ENCODE peak calls at places on chromosomes 13 and 19, in nine cellular contexts. N is RWPE1; H is uterus; M is breast epithelium; A is AG09319; F is heart right ventricle; T is esophagus muscularis mucosa; D is CD4-positive, alpha-beta T cell; V is GM13976. Y is an unnamed sample.

GRCh38 chr19:54229146-54229545 is 6.3 kb upstream of the LILRB3 start:
- DNase-seq in N (no peak), H (no peak), M (no peak), A (no peak), F (no peak), T (no peak), D (no peak), V (no peak), Y (no peak)

GRCh38 chr13:108574856-108575255 is 54.6 kb upstream of the MYO16 start:
- DNase-seq in N (no peak), H (no peak), M (no peak), A (no peak), F (no peak), T (no peak), D (no peak), V (no peak), Y (no peak)

GRCh38 chr19:41195675-41196497 is 2.9 kb downstream of the CYP2S1 start:
- DNase-seq in N (peak), H (no peak), M (no peak), A (no peak), F (no peak), T (no peak), D (no peak), V (peak), Y (no peak)

GRCh38 chr19:2260341-2260751 is 4.1 kb upstream of the JSRP1 start:
- DNase-seq in N (no peak), H (no peak), M (no peak), A (no peak), F (no peak), T (no peak), D (no peak), V (no peak), Y (no peak)

GRCh38 chr13:102317593-102317992 is 84.3 kb downstream of the FGF14 start:
- DNase-seq in N (no peak), H (peak), M (no peak), A (no peak), F (peak), T (no peak), D (no peak), V (no peak), Y (no peak)

GRCh38 chr13:73327579-73327978 is 268.8 kb downstream of the KLF5 start:
- DNase-seq in N (no peak), H (no peak), M (no peak), A (no peak), F (no peak), T (no peak), D (no peak), V (no peak), Y (no peak)

GRCh38 chr13:43663474-43664090 is 123.2 kb downstream of the ENOX1 start:
- DNase-seq in N (no peak), H (no peak), M (no peak), A (no peak), F (no peak), T (no peak), D (no peak), V (no peak), Y (no peak)

GRCh38 chr13:106958690-106959089 is 390.8 kb upstream of the ARGLU1 start:
- DNase-seq in N (no peak), H (no peak), M (no peak), A (no peak), F (no peak), T (no peak), D (no peak), V (no peak), Y (no peak)

GRCh38 chr13:79807554-79807953 is 326.6 kb downstream of the NDFIP2 start:
- DNase-seq in N (no peak), H (no peak), M (no peak), A (no peak), F (no peak), T (no peak), D (no peak), V (no peak), Y (no peak)

GRCh38 chr13:97067342-97067895 is 73.1 kb upstream of the OXGR1 start:
- DNase-seq in N (no peak), H (no peak), M (no peak), A (no peak), F (no peak), T (no peak), D (no peak), V (no peak), Y (no peak)
- TF ChIP-seq CTCF in N (no peak), H (no peak), M (no peak), A (no peak), F (no peak), T (no peak), D (no peak), V (no peak), Y (peak)

DNA sequence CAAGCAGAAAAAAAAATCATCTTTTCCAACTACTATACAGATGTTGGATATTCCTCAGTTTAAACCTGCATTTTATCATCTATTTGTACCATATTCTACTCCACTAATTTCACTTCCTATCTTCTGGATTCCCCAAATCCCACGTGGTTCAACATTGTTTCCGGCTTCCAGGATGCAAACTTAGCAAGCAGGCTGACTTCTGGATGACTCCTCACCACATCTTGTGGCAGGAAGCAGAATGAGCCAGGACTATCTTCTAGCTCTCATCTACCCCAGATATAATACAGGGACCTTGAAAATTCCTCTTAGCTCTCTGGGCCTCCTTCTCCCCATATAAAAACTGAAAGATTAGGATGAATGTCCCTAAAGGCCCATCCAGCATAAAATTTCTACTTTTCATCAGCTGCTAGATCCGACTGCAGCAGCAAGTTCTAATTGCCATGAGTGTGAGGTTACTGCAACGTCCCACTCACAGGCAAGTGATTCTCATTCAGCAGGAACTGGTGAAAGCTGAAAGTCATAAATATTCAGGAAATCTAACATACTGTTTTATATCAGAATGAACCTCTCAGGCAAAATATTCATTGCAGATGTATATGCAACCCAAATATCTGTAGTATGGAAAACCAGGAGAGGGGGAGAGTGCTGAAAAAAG is 93.4 kb downstream of the KCTD12 start:
- DNase-seq in N (no peak), H (peak), M (no peak), A (no peak), F (peak), T (no peak), D (no peak), V (no peak), Y (no peak)
- TF ChIP-seq CTCF in N (no peak), H (no peak), M (no peak), A (no peak), F (peak), T (no peak), D (no peak), V (no peak), Y (no peak)

GRCh38 chr13:96119921-96120320 is 30.0 kb downstream of the HS6ST3 start:
- DNase-seq in N (no peak), H (no peak), M (no peak), A (no peak), F (no peak), T (no peak), D (no peak), V (no peak), Y (no peak)
- TF ChIP-seq CTCF in N (no peak), H (no peak), M (no peak), A (no peak), F (no peak), T (no peak), D (no peak), V (no peak), Y (no peak)

GRCh38 chr19:17075035-17075859 is at the start of the genes HAUS8 and MYO9B:
- DNase-seq in N (peak), H (peak), M (peak), A (peak), F (peak), T (peak), D (peak), V (peak), Y (peak)

GRCh38 chr19:17076539-17076919 is 952 bp downstream of the MYO9B start:
- DNase-seq in N (peak), H (no peak), M (no peak), A (no peak), F (no peak), T (no peak), D (no peak), V (no peak), Y (no peak)

GRCh38 chr19:17074628-17075034 is 621 bp downstream of the HAUS8 start:
- DNase-seq in N (no peak), H (no peak), M (no peak), A (no peak), F (no peak), T (no peak), D (no peak), V (no peak), Y (no peak)

GRCh38 chr19:17077447-17078028 is 2.0 kb downstream of the MYO9B start:
- DNase-seq in N (no peak), H (no peak), M (no peak), A (no peak), F (no peak), T (no peak), D (no peak), V (no peak), Y (no peak)

GRCh38 chr19:17075860-17076538 is 422 bp downstream of the MYO9B start:
- DNase-seq in N (peak), H (peak), M (no peak), A (no peak), F (peak), T (no peak), D (peak), V (no peak), Y (no peak)
- TF ChIP-seq CTCF in N (no peak), H (no peak), M (no peak), A (no peak), F (no peak), T (no peak), D (no peak), V (no peak), Y (no peak)

DNA sequence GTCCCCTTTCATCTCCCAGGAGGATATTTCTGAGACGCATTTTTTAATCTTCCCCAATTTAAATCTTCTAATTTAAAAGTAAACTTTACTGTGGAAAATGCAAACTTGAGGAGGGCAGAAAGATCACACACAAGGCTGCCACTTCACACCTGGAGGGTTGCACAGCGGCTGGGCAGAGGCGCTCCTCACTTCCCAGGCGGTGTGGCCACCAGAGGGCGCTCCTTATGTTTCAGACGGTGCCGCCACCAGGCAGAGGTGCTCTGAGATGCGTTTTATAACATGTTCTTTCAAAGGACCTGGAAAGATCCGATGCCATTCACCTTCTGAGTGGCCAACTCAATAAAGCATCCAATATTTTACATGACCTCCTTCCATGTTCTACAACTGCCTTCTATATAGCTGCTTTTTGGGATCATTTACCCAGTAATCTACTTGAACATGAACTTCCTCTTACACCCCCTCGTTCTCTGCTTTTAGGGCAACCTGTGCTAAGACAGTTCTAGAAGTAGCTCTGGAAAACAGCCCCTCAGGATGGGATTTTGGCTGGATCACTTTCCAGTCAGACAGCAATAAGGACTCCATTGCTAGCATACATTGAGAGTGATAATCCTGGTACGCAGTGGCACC is 14.8 kb upstream of the MTUS2 start:
- DNase-seq in N (no peak), H (no peak), M (no peak), A (no peak), F (peak), T (no peak), D (no peak), V (no peak), Y (no peak)
- TF ChIP-seq CTCF in N (peak), H (no peak), M (no peak), A (peak), F (peak), T (peak), D (peak), V (no peak), Y (peak)

GRCh38 chr13:52665325-52665724 is 12.7 kb downstream of the SUGT1 start:
- DNase-seq in N (peak), H (no peak), M (no peak), A (no peak), F (no peak), T (no peak), D (no peak), V (peak), Y (no peak)

GRCh38 chr13:52664269-52664668 is 11.6 kb downstream of the SUGT1 start:
- DNase-seq in N (no peak), H (no peak), M (no peak), A (no peak), F (no peak), T (no peak), D (no peak), V (no peak), Y (no peak)

GRCh38 chr13:52670726-52671125 is 18.1 kb downstream of the SUGT1 start:
- DNase-seq in N (no peak), H (no peak), M (no peak), A (no peak), F (no peak), T (no peak), D (no peak), V (no peak), Y (no peak)

DNA sequence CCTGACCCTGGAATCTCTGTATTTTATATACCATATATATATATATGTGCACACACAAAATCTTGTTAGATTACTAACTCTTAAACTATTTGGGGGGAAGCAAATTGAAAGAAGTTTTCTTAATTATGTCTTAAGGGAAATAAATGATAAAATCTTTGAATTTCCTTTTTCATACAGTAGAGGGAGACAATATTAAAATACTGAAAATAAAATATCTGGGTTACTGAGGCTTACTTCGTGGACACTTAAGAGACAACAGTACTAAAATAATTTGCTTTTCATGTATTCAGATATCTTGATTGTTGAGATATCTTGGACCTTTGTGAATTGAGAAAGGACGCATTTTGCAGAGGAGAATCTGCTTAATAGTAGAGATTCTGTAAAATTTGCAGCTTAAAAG is 17.0 kb downstream of the SUGT1 start:
- DNase-seq in N (no peak), H (no peak), M (no peak), A (no peak), F (no peak), T (no peak), D (no peak), V (no peak), Y (no peak)
- TF ChIP-seq CTCF in N (no peak), H (no peak), M (no peak), A (no peak), F (no peak), T (no peak), D (no peak), V (no peak), Y (peak)

GRCh38 chr13:111429064-111429558 is 108.7 kb downstream of the TEX29 start:
- DNase-seq in N (peak), H (no peak), M (no peak), A (no peak), F (peak), T (no peak), D (peak), V (peak), Y (no peak)
- TF ChIP-seq CTCF in N (peak), H (no peak), M (peak), A (peak), F (peak), T (no peak), D (peak), V (no peak), Y (peak)

DNA sequence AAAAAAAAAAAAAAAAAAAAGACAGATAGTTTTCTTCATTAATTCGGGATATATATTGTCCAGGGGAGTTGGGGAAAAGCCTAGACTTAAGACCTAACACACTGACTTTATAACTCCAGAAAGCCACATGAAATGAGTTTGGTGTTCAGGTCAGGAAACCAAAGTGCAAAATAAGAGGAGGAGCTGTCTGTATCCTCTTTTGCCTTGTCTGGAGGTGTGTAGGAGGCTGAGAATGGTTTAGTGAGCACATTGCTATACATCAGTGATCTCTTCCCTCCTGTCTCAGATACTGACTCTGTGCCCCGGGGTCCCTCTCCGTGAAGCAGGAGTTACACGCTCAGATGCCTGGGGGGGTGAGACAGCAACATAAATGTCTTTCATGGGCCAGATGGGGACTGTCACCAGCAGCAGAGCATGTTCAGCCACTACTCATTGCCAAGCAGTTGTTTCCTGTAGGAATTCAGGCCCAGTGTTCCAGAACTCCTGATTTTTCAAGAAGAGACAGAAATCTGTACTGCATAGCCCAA is 285.4 kb downstream of the ATP8A2 start:
- DNase-seq in N (no peak), H (no peak), M (no peak), A (no peak), F (no peak), T (no peak), D (no peak), V (no peak), Y (no peak)
- TF ChIP-seq CTCF in N (no peak), H (no peak), M (no peak), A (no peak), F (no peak), T (no peak), D (no peak), V (no peak), Y (no peak)

DNA sequence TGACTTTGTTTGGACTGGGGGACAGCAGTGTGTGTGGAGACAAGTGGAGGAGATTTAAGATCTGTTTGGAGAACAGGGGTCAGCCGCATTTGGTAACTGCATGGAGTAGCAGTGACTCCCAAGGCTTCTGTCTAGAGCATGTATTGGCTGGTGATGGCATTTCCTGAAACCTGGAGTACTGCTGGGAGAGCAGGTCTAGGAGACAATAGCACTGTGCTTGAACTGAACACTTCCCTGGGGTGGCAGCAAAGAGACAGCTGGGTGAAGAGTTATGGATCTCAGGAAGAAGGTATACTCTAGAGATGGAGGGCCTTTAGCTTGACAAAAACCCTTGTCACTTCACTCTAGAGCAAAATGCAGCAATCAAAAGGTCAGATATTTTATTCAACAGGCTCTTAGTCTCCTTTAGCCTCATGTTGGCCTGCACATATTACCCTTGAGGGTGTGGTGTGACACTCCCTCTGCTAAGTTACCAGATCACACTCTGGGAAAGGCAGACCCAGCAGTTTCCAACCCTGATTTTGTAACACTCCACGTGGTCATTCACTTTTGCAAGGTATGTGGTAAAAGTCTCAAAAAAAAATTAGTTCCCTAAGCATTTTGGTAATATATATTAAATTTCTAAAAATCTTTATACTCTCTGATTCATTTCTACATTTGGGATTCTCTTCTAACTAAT is 70.2 kb downstream of the DHRS12 start:
- DNase-seq in N (peak), H (no peak), M (no peak), A (no peak), F (no peak), T (peak), D (no peak), V (no peak), Y (no peak)
- TF ChIP-seq CTCF in N (no peak), H (no peak), M (no peak), A (no peak), F (no peak), T (no peak), D (no peak), V (no peak), Y (no peak)

GRCh38 chr13:64223016-64223415 is 2807.4 kb upstream of the PCDH20 start:
- DNase-seq in N (no peak), H (no peak), M (no peak), A (no peak), F (no peak), T (no peak), D (no peak), V (no peak), Y (no peak)
- TF ChIP-seq CTCF in N (no peak), H (no peak), M (no peak), A (no peak), F (no peak), T (no peak), D (no peak), V (no peak), Y (no peak)